ENCODE peak calls at places on chromosomes 13 and 19, in five cellular contexts. Y is colonic mucosa, R is IMR-90, H is PC-3, U is MM.1S. A is an unnamed sample.

GRCh38 chr19:32421589-32422361 is 16.2 kb downstream of the DPY19L3 start:
- DNase-seq in Y (no peak), R (no peak), H (no peak), U (no peak), A (no peak)

GRCh38 chr19:45110811-45111210 is 17.8 kb downstream of the PPP1R37 start:
- DNase-seq in Y (no peak), R (no peak), H (no peak), U (no peak), A (no peak)

GRCh38 chr19:2048959-2049740 is 1.9 kb downstream of the MKNK2 start:
- DNase-seq in Y (no peak), R (no peak), H (no peak), U (peak; percentile 12), A (peak; percentile 24)

GRCh38 chr19:49987159-49987698 is 26.3 kb upstream of the SIGLEC11 start:
- DNase-seq in Y (peak; percentile 92), R (peak; percentile 90), H (peak; percentile 95), U (peak; percentile 91), A (peak; percentile 99)

GRCh38 chr13:28606466-28606865 is 52.5 kb upstream of the POMP start:
- DNase-seq in Y (no peak), R (peak; percentile 19), H (no peak), U (no peak), A (no peak)

GRCh38 chr19:37979547-37980082 is 72.6 kb downstream of the SIPA1L3 start:
- DNase-seq in Y (peak; percentile 42), R (no peak), H (no peak), U (no peak), A (no peak)

GRCh38 chr13:81636120-81636519 is 1295.2 kb upstream of the SPRY2 start:
- DNase-seq in Y (no peak), R (no peak), H (no peak), U (no peak), A (no peak)

GRCh38 chr19:34667349-34668076 is 9.4 kb downstream of the SCGB2B2 start:
- DNase-seq in Y (no peak), R (peak; percentile 27), H (peak; percentile 4), U (peak; percentile 40), A (no peak)

GRCh38 chr13:94020833-94021232 is 458.6 kb downstream of the DCT start:
- DNase-seq in Y (no peak), R (peak; percentile 76), H (peak; percentile 82), U (no peak), A (no peak)

GRCh38 chr13:43652751-43653150 is 134.0 kb downstream of the ENOX1 start:
- DNase-seq in Y (no peak), R (no peak), H (no peak), U (no peak), A (no peak)

GRCh38 chr13:106349080-106349841 is 186.2 kb downstream of the EFNB2 start:
- DNase-seq in Y (peak; percentile 73), R (peak; percentile 34), H (peak; percentile 83), U (no peak), A (peak; percentile 71)

GRCh38 chr13:113849546-113849945 is 14.3 kb downstream of the GAS6 start:
- DNase-seq in Y (peak; percentile 12), R (no peak), H (peak; percentile 75), U (no peak), A (no peak)

GRCh38 chr19:50718255-50719118 is 1.1 kb downstream of the SHANK1 start:
- DNase-seq in Y (no peak), R (no peak), H (no peak), U (no peak), A (peak; percentile 55)

GRCh38 chr19:51071006-51071405 is 6.1 kb upstream of the KLK13 start:
- DNase-seq in Y (no peak), R (no peak), H (peak; percentile 91), U (no peak), A (no peak)

GRCh38 chr13:44243198-44243852 is 130.3 kb upstream of the SERP2 start:
- DNase-seq in Y (no peak), R (peak; percentile 74), H (peak; percentile 59), U (peak; percentile 82), A (peak; percentile 59)

GRCh38 chr13:27636624-27637288 is 15.1 kb downstream of the POLR1D start:
- DNase-seq in Y (no peak), R (peak; percentile 41), H (no peak), U (no peak), A (no peak)

GRCh38 chr19:16896098-16896912 is 7.5 kb downstream of the F2RL3 start:
- DNase-seq in Y (peak; percentile 27), R (no peak), H (no peak), U (no peak), A (peak; percentile 59)
- H3K9ac ChIP-seq in Y (peak overlapping the region; percentile 51), R (peak overlapping the region; percentile 83), H (peak overlapping the region; percentile 59), U (no peak overlapping the region), A (no peak overlapping the region)

DNA sequence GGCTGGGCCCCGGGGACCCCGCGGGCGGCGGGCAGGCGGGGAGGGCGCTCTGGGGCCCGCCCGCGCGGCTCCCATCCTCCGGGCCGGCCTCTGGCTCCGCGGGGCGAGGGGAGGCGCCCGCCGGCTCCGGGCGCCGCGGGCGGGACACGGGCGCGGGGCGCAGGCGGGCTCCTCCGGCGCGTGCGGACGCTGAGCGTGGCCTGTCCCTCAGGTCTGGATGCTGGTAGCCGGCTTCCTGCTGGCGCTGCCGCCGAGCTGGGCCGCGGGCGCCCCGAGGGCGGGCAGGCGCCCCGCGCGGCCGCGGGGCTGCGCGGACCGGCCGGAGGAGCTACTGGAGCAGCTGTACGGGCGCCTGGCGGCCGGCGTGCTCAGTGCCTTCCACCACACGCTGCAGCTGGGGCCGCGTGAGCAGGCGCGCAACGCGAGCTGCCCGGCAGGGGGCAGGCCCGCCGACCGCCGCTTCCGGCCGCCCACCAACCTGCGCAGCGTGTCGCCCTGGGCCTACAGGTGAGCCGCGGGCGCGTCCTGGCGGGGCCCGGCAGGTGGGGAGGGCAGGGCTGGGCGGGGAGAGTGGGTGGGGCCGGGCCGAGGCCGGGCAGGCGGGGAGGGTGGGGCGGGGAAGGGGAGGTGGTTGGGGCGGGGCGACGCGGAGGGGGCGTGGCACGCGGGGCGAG is 423 bp downstream of the IL17D start:
- DNase-seq in Y (peak; percentile 86), R (peak; percentile 82), H (peak; percentile 94), U (peak; percentile 87), A (peak; percentile 94)
- H3K9ac ChIP-seq in Y (no peak overlapping the region), R (no peak overlapping the region), H (no peak overlapping the region), U (no peak overlapping the region), A (no peak overlapping the region)

GRCh38 chr13:105139380-105140285 is 1395.8 kb downstream of the EFNB2 start:
- DNase-seq in Y (peak; percentile 52), R (peak; percentile 62), H (no peak), U (peak; percentile 91), A (no peak)
- H3K9ac ChIP-seq in Y (no peak overlapping the region), R (peak overlapping the region; percentile 87), H (no peak overlapping the region), U (peak overlapping the region; percentile 74), A (no peak overlapping the region)

DNA sequence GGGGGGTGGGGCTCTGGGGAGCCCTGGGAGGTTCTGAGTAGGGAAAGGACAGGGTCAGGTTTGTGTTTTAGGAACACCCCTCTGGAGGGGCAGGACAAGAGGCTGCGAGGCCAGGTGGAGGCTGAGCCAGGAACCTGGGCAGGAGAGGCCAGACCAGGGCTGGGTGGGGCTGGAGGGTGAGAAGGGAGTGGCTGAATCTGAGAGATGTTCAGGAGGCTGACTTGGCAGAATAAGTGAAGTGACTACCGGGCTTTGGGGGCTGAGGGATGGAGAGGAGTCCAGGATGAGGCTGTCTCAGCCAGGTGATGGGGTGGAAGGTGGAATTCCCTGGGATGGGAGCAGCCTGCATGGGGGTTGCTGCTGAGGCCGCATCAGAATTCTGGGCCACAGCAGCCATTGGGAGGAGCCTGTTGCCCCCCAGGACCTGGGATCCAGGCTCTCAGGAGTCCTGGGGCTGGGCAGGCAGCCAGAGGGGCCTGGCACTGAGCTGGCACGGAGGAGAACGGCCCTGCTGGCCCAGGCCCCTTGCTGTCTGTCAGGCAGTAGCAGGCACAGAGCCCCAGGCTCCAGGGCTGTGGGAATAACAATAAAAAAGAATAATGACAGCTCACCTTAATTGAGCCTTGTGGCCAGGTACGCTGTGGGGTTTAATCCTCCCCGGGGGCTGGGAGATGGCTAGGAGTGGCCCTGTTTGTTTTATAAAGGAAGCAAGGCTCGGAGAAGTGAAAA is 3.3 kb downstream of the PPP5C start:
- DNase-seq in Y (peak; percentile 69), R (no peak), H (no peak), U (no peak), A (no peak)
- H3K9ac ChIP-seq in Y (peak overlapping the region; percentile 74), R (no peak overlapping the region), H (no peak overlapping the region), U (no peak overlapping the region), A (peak overlapping the region; percentile 13)

DNA sequence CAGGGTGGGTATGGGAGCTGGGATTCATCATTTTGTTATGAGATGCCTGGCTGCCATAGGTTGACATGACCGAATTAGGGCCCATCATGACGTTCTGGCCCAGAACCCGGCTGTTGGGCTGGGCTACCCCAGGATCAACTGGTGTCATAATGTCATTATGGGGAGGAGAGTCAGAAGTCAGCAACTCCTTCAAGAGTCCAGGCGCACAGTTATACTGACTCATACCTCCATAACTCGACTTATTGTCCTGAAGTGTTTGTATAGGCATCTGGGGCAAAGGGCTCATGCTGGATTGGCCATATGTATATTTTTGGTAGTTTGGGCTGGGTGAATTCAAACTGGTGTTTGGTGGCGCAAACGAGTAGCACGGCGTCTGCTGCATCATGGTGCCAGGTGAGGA is 106.5 kb downstream of the FOXO1 start:
- DNase-seq in Y (no peak), R (no peak), H (no peak), U (no peak), A (no peak)
- H3K9ac ChIP-seq in Y (no peak overlapping the region), R (no peak overlapping the region), H (no peak overlapping the region), U (no peak overlapping the region), A (no peak overlapping the region)

GRCh38 chr19:3275068-3275582 is 50.7 kb downstream of the CELF5 start:
- DNase-seq in Y (no peak), R (no peak), H (peak; percentile 10), U (no peak), A (peak; percentile 87)
- H3K9ac ChIP-seq in Y (peak overlapping the region; percentile 14), R (no peak overlapping the region), H (no peak overlapping the region), U (no peak overlapping the region), A (no peak overlapping the region)

GRCh38 chr13:75656590-75656989 is 20.5 kb downstream of the LMO7 start:
- DNase-seq in Y (no peak), R (peak; percentile 39), H (no peak), U (no peak), A (no peak)

GRCh38 chr13:75647126-75647784 is 11.1 kb downstream of the LMO7 start:
- DNase-seq in Y (no peak), R (peak; percentile 55), H (no peak), U (no peak), A (no peak)

GRCh38 chr13:75645141-75645540 is 9.0 kb downstream of the LMO7 start:
- DNase-seq in Y (no peak), R (peak; percentile 42), H (no peak), U (no peak), A (no peak)

GRCh38 chr13:75648446-75648845 is 12.3 kb downstream of the LMO7 start:
- DNase-seq in Y (no peak), R (no peak), H (no peak), U (no peak), A (no peak)

GRCh38 chr13:75650991-75651390 is 14.9 kb downstream of the LMO7 start:
- DNase-seq in Y (no peak), R (no peak), H (no peak), U (no peak), A (no peak)
- H3K9ac ChIP-seq in Y (no peak overlapping the region), R (no peak overlapping the region), H (no peak overlapping the region), U (no peak overlapping the region), A (no peak overlapping the region)

A was measured in neural progenitor cell.